ENCODE peak calls at places on chromosome 16, in five cellular contexts. S is H9, R is IMR-90, Q is mesenchymal stem cell, N is mesendoderm. B is an unnamed sample. For H3K79me1, the result is how much of the 10 kb centered on the place peaks cover.

GRCh38 chr16:68668266-68668665 is 23.2 kb downstream of the CDH3 start:
- DNase-seq in R (peak), S (no peak), N (no peak), Q (no peak), B (no peak)

GRCh38 chr16:17457997-17458396 is 12.8 kb downstream of the XYLT1 start:
- DNase-seq in Q (no peak), R (no peak), N (no peak), S (no peak), B (no peak)

GRCh38 chr16:74736531-74737157 is 36.0 kb upstream of the MLKL start:
- DNase-seq in Q (no peak), R (no peak), N (peak), S (no peak), B (no peak)

GRCh38 chr16:50736448-50736847 is 5.4 kb upstream of the CYLD start:
- DNase-seq in S (no peak), N (no peak), Q (no peak), R (no peak), B (no peak)

GRCh38 chr16:47565454-47565853 is 104.3 kb downstream of the PHKB start:
- DNase-seq in S (no peak), Q (peak), R (peak), N (no peak), B (peak)

GRCh38 chr16:2476741-2477140 is 1.8 kb downstream of the TBC1D24 start:
- DNase-seq in S (no peak), Q (no peak), N (no peak), R (no peak), B (no peak)

GRCh38 chr16:85465328-85466307 is 147.5 kb upstream of the GSE1 start:
- DNase-seq in S (no peak), Q (no peak), N (no peak), R (peak), B (peak)

GRCh38 chr16:80084163-80084562 is 456.6 kb upstream of the DYNLRB2 start:
- DNase-seq in S (no peak), Q (no peak), N (peak), R (no peak), B (no peak)

GRCh38 chr16:47643610-47644009 is 182.5 kb downstream of the PHKB start:
- DNase-seq in S (no peak), R (no peak), Q (peak), N (peak), B (no peak)

GRCh38 chr16:54933281-54934150 is 2.9 kb downstream of the IRX5 start:
- DNase-seq in S (peak), R (no peak), N (peak), Q (no peak), B (no peak)

GRCh38 chr16:79505344-79505743 is 95.2 kb downstream of the MAF start:
- DNase-seq in S (no peak), R (no peak), Q (no peak), N (no peak), B (no peak)

GRCh38 chr16:64540449-64540848 is 581.4 kb downstream of the CDH11 start:
- DNase-seq in S (no peak), N (no peak), Q (no peak), R (no peak), B (no peak)

GRCh38 chr16:78882751-78883150 is 717.8 kb downstream of the MAF start:
- DNase-seq in Q (no peak), N (no peak), S (no peak), R (no peak), B (no peak)

GRCh38 chr16:84740596-84741071 is 40.8 kb downstream of the USP10 start:
- DNase-seq in N (no peak), Q (no peak), R (no peak), S (no peak), B (no peak)

GRCh38 chr16:70735141-70735979 is 49.5 kb upstream of the MTSS2 start:
- DNase-seq in R (peak), S (peak), Q (peak), N (peak), B (no peak)

GRCh38 chr16:19429271-19429670 is 11.6 kb downstream of the TMC5 start:
- DNase-seq in S (no peak), N (no peak), R (no peak), Q (no peak), B (no peak)

GRCh38 chr16:11612110-11612981 is 25.6 kb upstream of the LITAF start:
- DNase-seq in S (no peak), Q (no peak), N (peak), R (no peak), B (peak)

GRCh38 chr16:22678311-22678710 is 135.7 kb upstream of the HS3ST2 start:
- DNase-seq in N (no peak), S (peak), R (no peak), Q (no peak), B (no peak)

GRCh38 chr16:19184823-19185509 is 16.9 kb downstream of the SYT17 start:
- DNase-seq in N (peak), Q (no peak), R (no peak), S (peak), B (no peak)

GRCh38 chr16:74577882-74578366 is 29.0 kb downstream of the GLG1 start:
- DNase-seq in R (peak), S (no peak), Q (peak), N (no peak), B (no peak)

GRCh38 chr16:75097941-75098897 is 18.4 kb downstream of the LDHD start:
- DNase-seq in R (no peak), S (no peak), Q (no peak), N (no peak), B (no peak)

GRCh38 chr16:84751947-84752346 is 52.1 kb downstream of the USP10 start:
- DNase-seq in Q (no peak), S (no peak), R (no peak), N (no peak), B (peak)

GRCh38 chr16:7016986-7017385 is 315.7 kb upstream of the RBFOX1 start:
- DNase-seq in S (no peak), N (no peak), R (no peak), Q (no peak), B (no peak)

GRCh38 chr16:8572919-8573724 is 17.2 kb downstream of the TMEM114 start:
- DNase-seq in Q (peak), S (peak), R (peak), N (peak), B (peak)

GRCh38 chr16:2386990-2387389 is 42.3 kb upstream of the CCNF start:
- DNase-seq in S (peak), Q (no peak), R (no peak), N (peak), B (no peak)

GRCh38 chr16:85286970-85287814 is 174.9 kb upstream of the CIBAR2 start:
- DNase-seq in N (no peak), R (peak), Q (peak), S (no peak), B (peak)

GRCh38 chr16:54742436-54742835 is 188.2 kb upstream of the IRX5 start:
- DNase-seq in S (no peak), Q (no peak), R (no peak), N (no peak), B (no peak)

GRCh38 chr16:8885674-8886592 is 3.8 kb downstream of the LITAFD start:
- DNase-seq in S (no peak), N (peak), Q (peak), R (peak), B (no peak)

GRCh38 chr16:83652898-83653297 is 154.9 kb upstream of the HSBP1 start:
- DNase-seq in R (no peak), S (no peak), N (no peak), Q (peak), B (no peak)

GRCh38 chr16:70254095-70254964 is 2.6 kb upstream of the EXOSC6 start:
- DNase-seq in R (peak), Q (no peak), N (no peak), S (no peak), B (no peak)

GRCh38 chr16:68760671-68761275 is 23.7 kb downstream of the CDH1 start:
- DNase-seq in S (no peak), Q (peak), R (peak), N (no peak), B (no peak)

GRCh38 chr16:85395207-85395912 is 217.8 kb upstream of the GSE1 start:
- DNase-seq in R (peak), N (no peak), S (no peak), Q (peak), B (peak)

GRCh38 chr16:88772871-88773811 is 11.9 kb downstream of the PIEZO1 start:
- DNase-seq in R (peak), S (no peak), Q (peak), N (peak), B (peak)
- H3K4me2 ChIP-seq in R (peak), S (no peak), Q (peak), N (no peak), B (peak)

GRCh38 chr16:20866792-20867191 is 33.4 kb downstream of the DCUN1D3 start:
- DNase-seq in S (no peak), N (no peak), Q (no peak), R (no peak), B (no peak)
- H2BK5ac ChIP-seq in S (no peak), N (no peak), Q (no peak), R (peak), B (no peak)

DNA sequence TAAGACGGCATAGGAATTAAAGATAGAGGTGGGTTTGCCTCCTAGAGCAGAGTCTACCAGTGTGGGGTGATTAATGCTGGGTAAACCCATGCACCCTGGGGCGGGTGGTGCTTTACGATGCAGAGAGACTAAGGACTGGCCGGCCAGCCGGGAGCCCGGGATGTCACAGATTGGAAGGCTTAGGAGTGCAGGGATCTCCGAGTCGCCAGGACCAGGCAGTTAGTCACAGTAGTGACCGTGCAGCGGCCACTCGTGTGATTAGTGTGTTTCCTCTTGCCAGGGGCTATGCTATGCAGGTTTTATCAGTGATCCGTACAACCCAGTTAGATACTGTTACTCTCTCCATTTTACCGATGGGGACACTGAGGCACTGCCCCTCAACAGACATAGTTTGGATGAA is 10.4 kb downstream of the CMIP start:
- DNase-seq in N (no peak), S (no peak), Q (no peak), R (no peak), B (no peak)
- H3K79me1 ChIP-seq in N (half or more), S (under half), Q (half or more), R (half or more), B (under half)

GRCh38 chr16:61890346-61890745 is 145.9 kb downstream of the CDH8 start:
- DNase-seq in R (no peak), S (no peak), N (no peak), Q (no peak), B (no peak)

GRCh38 chr16:61887903-61888302 is 148.3 kb downstream of the CDH8 start:
- DNase-seq in R (no peak), Q (peak), N (peak), S (no peak), B (peak)

GRCh38 chr16:61892531-61892930 is 143.7 kb downstream of the CDH8 start:
- DNase-seq in S (no peak), R (no peak), N (peak), Q (no peak), B (no peak)

DNA sequence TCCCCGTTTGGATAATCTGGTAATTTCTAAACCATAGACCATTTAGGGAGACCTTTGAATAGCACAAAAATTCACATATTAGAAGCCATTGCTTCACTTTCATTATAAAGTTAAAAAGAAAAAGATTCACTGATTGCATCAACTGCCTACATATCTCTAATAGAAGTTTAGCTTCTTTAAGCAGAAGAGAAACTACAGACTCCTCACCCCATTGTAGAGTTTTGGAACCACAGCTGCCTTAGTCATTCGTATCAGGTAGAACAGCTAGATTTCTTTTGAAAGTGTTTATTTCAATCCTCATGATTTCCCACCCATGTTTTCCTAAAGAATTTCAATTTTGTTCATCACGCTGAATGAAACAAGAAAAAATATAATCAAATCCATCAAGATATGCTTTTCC is 144.8 kb downstream of the CDH8 start:
- DNase-seq in R (no peak), N (no peak), S (no peak), Q (no peak), B (no peak)
- H3K4me2 ChIP-seq in R (no peak), N (no peak), S (no peak), Q (no peak), B (no peak)

GRCh38 chr16:57630402-57630787 is 2.0 kb downstream of the ADGRG1 start:
- DNase-seq in N (peak), S (no peak), Q (no peak), R (no peak), B (peak)

GRCh38 chr16:57629516-57630401 is 1.3 kb downstream of the ADGRG1 start:
- DNase-seq in N (no peak), S (no peak), R (no peak), Q (no peak), B (no peak)

GRCh38 chr16:57627184-57627871 is 1.1 kb upstream of the ADGRG1 start:
- DNase-seq in S (peak), N (peak), R (peak), Q (peak), B (peak)

GRCh38 chr16:57628008-57628781 is at the start of gene ADGRG1:
- DNase-seq in S (peak), R (peak), Q (peak), N (peak), B (peak)

DNA sequence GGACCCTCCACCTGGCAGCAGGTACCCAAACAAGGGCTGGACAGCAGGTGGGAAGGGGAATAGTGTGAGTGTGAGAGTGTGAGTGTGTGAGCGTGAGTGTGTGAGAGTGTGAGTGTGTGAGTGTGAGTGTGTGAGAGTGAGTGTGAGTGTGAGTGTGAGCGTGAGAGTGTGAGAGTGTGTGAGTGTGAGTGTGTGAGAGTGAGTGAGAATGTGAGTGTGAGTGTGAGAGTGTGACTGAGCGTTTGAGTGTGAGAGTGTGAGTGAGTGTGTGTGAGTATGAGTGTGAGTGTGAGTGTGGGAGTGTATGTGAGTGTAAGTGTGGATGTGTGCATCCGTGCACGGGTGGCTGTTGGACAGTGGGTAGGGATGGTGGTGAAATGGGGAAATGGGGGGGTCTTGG is 352 bp downstream of the ADGRG1 start:
- DNase-seq in N (no peak), S (no peak), Q (no peak), R (no peak), B (no peak)
- H2BK5ac ChIP-seq in N (no peak), S (no peak), Q (peak), R (peak), B (peak)

GRCh38 chr16:790086-790485 is 1.7 kb downstream of the CHTF18 start:
- DNase-seq in Q (no peak), N (no peak), S (no peak), R (no peak), B (no peak)
- H3K79me1 ChIP-seq in Q (under half), N (under half), S (under half), R (under half), B (under half)

DNA sequence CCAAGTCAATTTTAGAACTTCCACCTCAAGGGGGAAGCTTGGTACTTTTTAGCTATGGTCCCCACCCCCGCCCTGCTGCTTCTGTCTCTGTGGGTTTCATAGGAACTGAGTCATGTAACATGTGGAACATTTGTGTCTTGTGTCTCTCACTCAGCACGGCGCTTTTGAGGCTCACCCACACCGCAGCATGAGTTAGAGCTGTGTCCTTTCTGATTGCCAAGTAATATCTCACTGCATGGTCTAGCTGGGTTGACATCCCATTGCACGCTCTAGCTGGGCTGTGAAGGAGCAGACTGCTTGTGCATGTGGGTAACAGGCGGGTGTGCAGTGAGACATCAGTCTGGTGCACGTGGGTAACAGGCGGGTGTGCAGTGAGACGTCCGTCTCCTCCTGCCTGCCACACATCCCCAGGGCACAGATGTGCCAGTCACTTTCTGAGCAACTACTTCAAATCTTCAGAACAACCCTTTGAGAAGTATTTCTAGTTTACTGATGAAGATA is 26.4 kb upstream of the SLC7A5 start:
- DNase-seq in N (no peak), Q (peak), R (peak), S (no peak), B (peak)
- H3K4me2 ChIP-seq in N (no peak), Q (no peak), R (no peak), S (no peak), B (no peak)

DNA sequence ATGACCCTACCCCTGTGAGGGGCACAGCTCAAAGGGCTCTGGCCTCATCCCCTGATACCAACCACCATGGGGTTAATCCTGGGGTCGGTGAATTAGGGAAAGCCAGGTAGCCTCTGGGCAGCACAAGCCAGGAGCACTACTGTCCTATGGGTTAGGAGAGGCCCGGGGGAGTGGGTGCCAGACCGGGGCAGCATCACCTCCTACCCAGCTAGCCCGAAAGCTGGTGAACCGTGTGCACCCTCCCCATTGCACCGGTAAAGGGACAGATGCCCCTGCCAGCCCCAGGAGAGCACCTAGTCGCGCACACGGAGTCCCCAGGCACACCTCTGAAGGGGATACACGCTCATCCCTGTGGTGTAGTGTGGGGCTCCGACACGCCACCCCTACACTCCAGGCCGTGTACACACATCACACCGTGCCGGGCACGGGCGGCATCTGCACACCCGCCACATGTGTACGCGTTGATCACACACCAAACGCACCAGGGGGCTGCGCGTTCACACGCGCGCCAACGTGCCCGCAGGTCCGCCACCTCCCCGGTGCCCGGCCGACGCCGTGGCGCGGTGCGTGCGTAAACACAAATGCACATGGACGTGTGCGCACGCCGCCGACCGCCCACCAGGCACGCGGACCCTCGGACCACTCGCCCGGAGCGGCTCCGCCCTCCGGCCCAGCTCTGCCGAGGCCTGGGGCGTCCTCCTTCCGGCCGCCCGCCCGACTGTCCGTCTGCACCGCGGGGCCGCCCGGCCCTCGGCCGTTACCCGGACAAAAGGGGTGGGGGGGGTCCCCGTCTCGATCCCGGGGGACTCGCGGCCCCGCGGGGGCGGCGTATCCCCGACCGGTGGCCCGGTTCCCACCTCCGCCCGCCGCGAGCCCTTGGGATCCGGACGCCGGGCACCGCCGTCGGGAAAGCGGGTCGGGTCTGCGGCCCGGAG is 785 bp downstream of the UBALD1 start:
- DNase-seq in Q (peak), S (peak), R (peak), N (peak), B (peak)
- H2BK5ac ChIP-seq in Q (peak), S (no peak), R (peak), N (peak), B (peak)

DNA sequence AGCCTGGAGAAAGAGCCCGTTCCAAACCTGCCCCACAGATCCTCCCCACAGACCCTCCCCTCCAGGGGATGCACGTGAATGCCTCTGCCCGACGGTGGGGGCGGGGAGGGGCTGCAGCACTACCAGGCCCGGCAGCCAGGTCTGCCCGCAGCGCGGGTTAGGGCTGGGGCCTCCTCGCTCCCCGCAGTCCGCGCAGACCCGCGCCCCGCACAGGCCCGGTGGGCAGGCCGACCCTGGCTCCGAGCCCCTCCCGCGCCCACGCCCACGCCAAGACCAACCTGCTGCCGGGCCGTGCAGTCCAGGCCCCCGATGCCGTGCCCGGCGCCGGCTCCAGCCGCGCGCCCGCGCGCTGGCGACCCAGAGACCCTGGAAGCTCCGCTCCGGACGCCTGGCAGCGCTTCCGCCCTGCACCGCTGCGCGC is at the start of gene RPUSD1:
- DNase-seq in Q (peak), R (no peak), N (peak), S (no peak), B (peak)
- H3K79me1 ChIP-seq in Q (under half), R (under half), N (under half), S (under half), B (under half)

B was measured in trophoblast cell.